ENCODE peak calls at places on chromosome 21, in six cellular contexts. O, P, B, R, G and Z are unnamed samples. For H3K27me3, the result is how much of the 10 kb centered on the place peaks cover.

GRCh38 chr21:26246073-26246472 is 75.5 kb upstream of the APP start:
- DNase-seq in G (no peak), R (no peak), P (no peak), B (no peak), O (no peak), Z (no peak)

GRCh38 chr21:46056450-46056903 is 41.4 kb upstream of the COL6A2 start:
- DNase-seq in R (no peak), P (peak), O (no peak), G (peak), B (peak), Z (no peak)

GRCh38 chr21:33202464-33203363 is 27.0 kb upstream of the IFNAR2 start:
- DNase-seq in B (no peak), O (no peak), R (no peak), P (no peak), G (no peak), Z (no peak)

GRCh38 chr21:46394819-46395152 is 63.9 kb upstream of the DIP2A start:
- DNase-seq in B (peak), R (no peak), P (no peak), O (no peak), G (no peak), Z (no peak)

GRCh38 chr21:37758997-37759396 is 157.3 kb downstream of the KCNJ6 start:
- DNase-seq in P (peak), O (no peak), G (peak), B (no peak), R (peak), Z (no peak)

GRCh38 chr21:46295996-46296752 is 10.0 kb downstream of the YBEY start:
- DNase-seq in R (no peak), G (peak), P (no peak), B (peak), O (no peak), Z (no peak)

GRCh38 chr21:23155281-23155680 is 2157.1 kb downstream of the NCAM2 start:
- DNase-seq in B (no peak), P (no peak), O (no peak), R (no peak), G (no peak), Z (no peak)

GRCh38 chr21:23837564-23837963 is 1769.7 kb downstream of the MRPL39 start:
- DNase-seq in B (no peak), P (no peak), R (no peak), G (no peak), O (no peak), Z (no peak)

GRCh38 chr21:14114251-14114650 is 96.5 kb downstream of the LIPI start:
- DNase-seq in R (no peak), P (no peak), G (no peak), B (no peak), O (no peak), Z (no peak)

GRCh38 chr21:30800605-30801004 is 12.5 kb downstream of the KRTAP8-1 start:
- DNase-seq in R (no peak), P (no peak), G (no peak), O (no peak), B (no peak), Z (no peak)

GRCh38 chr21:38983560-38983959 is 177.8 kb downstream of the ETS2 start:
- DNase-seq in G (no peak), O (no peak), B (no peak), P (no peak), R (no peak), Z (no peak)

GRCh38 chr21:31409849-31410762 is 66.0 kb upstream of the TIAM1 start:
- DNase-seq in B (no peak), R (no peak), O (no peak), G (no peak), P (no peak), Z (no peak)

GRCh38 chr21:33369586-33369985 is 33.6 kb upstream of the IFNGR2 start:
- DNase-seq in G (no peak), R (no peak), O (no peak), P (no peak), B (no peak), Z (no peak)

GRCh38 chr21:20999567-21000169 is 1.5 kb downstream of the NCAM2 start:
- DNase-seq in O (no peak), G (peak), R (peak), P (peak), B (no peak), Z (no peak)

GRCh38 chr21:32921632-32922230 is 104.0 kb upstream of the OLIG2 start:
- DNase-seq in P (no peak), R (peak), G (peak), B (no peak), O (no peak), Z (no peak)

GRCh38 chr21:46193829-46194373 is 9.6 kb upstream of the SPATC1L start:
- DNase-seq in O (no peak), P (no peak), R (no peak), G (no peak), B (peak), Z (no peak)

GRCh38 chr21:32112194-32112593 is 166.7 kb downstream of the MIS18A start:
- DNase-seq in G (no peak), O (no peak), R (no peak), P (no peak), B (no peak), Z (no peak)

GRCh38 chr21:16418211-16418610 is 688.4 kb downstream of the USP25 start:
- DNase-seq in B (no peak), O (no peak), R (no peak), P (no peak), G (peak), Z (no peak)

GRCh38 chr21:26115899-26116298 is 54.7 kb downstream of the APP start:
- DNase-seq in G (peak), P (no peak), B (no peak), O (no peak), R (no peak), Z (no peak)

GRCh38 chr21:31688603-31689368 is 29.3 kb downstream of the SOD1 start:
- DNase-seq in B (no peak), R (no peak), O (no peak), P (no peak), G (no peak), Z (no peak)

GRCh38 chr21:46096997-46097825 is 701 bp upstream of the COL6A2 start:
- DNase-seq in P (no peak), R (no peak), O (no peak), G (peak), B (peak), Z (peak)

GRCh38 chr21:31656199-31657095 is 3.0 kb upstream of the SOD1 start:
- DNase-seq in P (no peak), R (no peak), B (no peak), G (no peak), O (no peak), Z (no peak)

GRCh38 chr21:29506947-29507346 is 208.2 kb downstream of the BACH1 start:
- DNase-seq in R (no peak), P (no peak), B (no peak), G (no peak), O (no peak), Z (no peak)

GRCh38 chr21:38741976-38742309 is 63.8 kb upstream of the ETS2 start:
- DNase-seq in P (no peak), R (no peak), G (no peak), B (no peak), O (no peak), Z (no peak)

GRCh38 chr21:30249936-30250335 is 32.8 kb downstream of the KRTAP24-1 start:
- DNase-seq in P (no peak), R (no peak), G (no peak), O (no peak), B (no peak), Z (no peak)

GRCh38 chr21:16578912-16579311 is 849.1 kb downstream of the USP25 start:
- DNase-seq in B (no peak), G (peak), P (peak), O (no peak), R (no peak), Z (no peak)

GRCh38 chr21:33109574-33110339 is 39.8 kb downstream of the OLIG1 start:
- DNase-seq in P (peak), B (peak), R (peak), G (no peak), O (no peak), Z (no peak)

GRCh38 chr21:32587112-32587511 is 1.8 kb upstream of the TCP10L start:
- DNase-seq in B (peak), G (no peak), P (no peak), O (no peak), R (no peak), Z (no peak)

GRCh38 chr21:14711287-14711686 is 165.2 kb upstream of the SAMSN1 start:
- DNase-seq in R (no peak), G (no peak), P (no peak), O (no peak), B (no peak), Z (no peak)

GRCh38 chr21:7952648-7953047 is 2568.7 kb upstream of the TPTE start:
- DNase-seq in P (no peak), R (no peak), B (no peak), O (no peak), G (no peak), Z (no peak)

GRCh38 chr21:25456672-25457071 is 150.6 kb downstream of the MRPL39 start:
- DNase-seq in B (no peak), O (peak), R (no peak), G (peak), P (no peak), Z (no peak)

GRCh38 chr21:46159841-46160562 is 4.6 kb upstream of the FTCD start:
- DNase-seq in P (no peak), G (no peak), B (peak), O (no peak), R (no peak), Z (peak)

GRCh38 chr21:32298148-32298559 is 501 bp upstream of the MRAP start:
- DNase-seq in P (no peak), G (peak), B (no peak), R (no peak), O (no peak), Z (no peak)

GRCh38 chr21:45054162-45054926 is 20.0 kb upstream of the ADARB1 start:
- DNase-seq in P (no peak), O (no peak), G (no peak), R (no peak), B (no peak), Z (no peak)

GRCh38 chr21:45054927-45055612 is 19.3 kb upstream of the ADARB1 start:
- DNase-seq in P (no peak), O (no peak), B (peak), R (no peak), G (no peak), Z (no peak)

GRCh38 chr21:45051580-45052434 is 22.6 kb upstream of the ADARB1 start:
- DNase-seq in B (peak), P (no peak), R (no peak), O (no peak), G (no peak), Z (peak)

GRCh38 chr21:45052960-45053359 is 21.4 kb upstream of the ADARB1 start:
- DNase-seq in B (peak), R (no peak), P (no peak), G (no peak), O (no peak), Z (no peak)

GRCh38 chr21:45053561-45053960 is 20.8 kb upstream of the ADARB1 start:
- DNase-seq in R (no peak), B (peak), P (no peak), O (no peak), G (no peak), Z (no peak)
- H3K27me3 ChIP-seq in R (under half), B (under half), P (under half), O (under half), G (under half), Z (under half)

DNA sequence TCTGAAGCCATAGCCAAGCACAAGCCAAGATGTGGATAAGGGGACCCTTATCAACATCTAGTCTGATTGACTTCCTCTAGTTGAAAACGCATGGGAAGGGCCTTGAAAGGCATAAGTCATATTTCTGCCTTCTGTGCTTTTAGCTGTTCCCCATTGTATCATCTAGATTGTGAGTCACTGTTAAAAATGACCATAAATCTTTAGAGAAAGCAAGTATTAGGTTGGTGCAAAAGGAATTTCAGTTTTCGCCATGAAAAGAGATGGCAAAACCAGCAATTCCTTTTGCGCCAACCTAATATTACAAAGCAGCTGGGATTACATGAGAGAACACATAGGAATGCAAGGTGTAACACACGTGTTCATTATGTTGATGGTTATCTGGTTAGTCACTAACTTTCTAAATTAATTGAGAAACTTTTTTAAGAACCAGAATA is 63.6 kb downstream of the CLIC6 start:
- DNase-seq in B (no peak), G (no peak), O (no peak), P (no peak), R (no peak), Z (no peak)
- H3K27ac ChIP-seq in B (no peak), G (no peak), O (no peak), P (no peak), R (no peak), Z (peak)

GRCh38 chr21:27425574-27425973 is 458.7 kb upstream of the ADAMTS5 start:
- DNase-seq in B (no peak), R (no peak), O (no peak), P (no peak), G (peak), Z (no peak)

GRCh38 chr21:27424601-27425000 is 457.7 kb upstream of the ADAMTS5 start:
- DNase-seq in R (no peak), G (no peak), P (no peak), O (no peak), B (no peak), Z (no peak)

GRCh38 chr21:27423073-27423472 is 456.2 kb upstream of the ADAMTS5 start:
- DNase-seq in B (peak), P (no peak), R (no peak), O (no peak), G (peak), Z (no peak)

GRCh38 chr21:27425172-27425571 is 458.3 kb upstream of the ADAMTS5 start:
- DNase-seq in R (no peak), O (no peak), G (no peak), B (no peak), P (peak), Z (no peak)

DNA sequence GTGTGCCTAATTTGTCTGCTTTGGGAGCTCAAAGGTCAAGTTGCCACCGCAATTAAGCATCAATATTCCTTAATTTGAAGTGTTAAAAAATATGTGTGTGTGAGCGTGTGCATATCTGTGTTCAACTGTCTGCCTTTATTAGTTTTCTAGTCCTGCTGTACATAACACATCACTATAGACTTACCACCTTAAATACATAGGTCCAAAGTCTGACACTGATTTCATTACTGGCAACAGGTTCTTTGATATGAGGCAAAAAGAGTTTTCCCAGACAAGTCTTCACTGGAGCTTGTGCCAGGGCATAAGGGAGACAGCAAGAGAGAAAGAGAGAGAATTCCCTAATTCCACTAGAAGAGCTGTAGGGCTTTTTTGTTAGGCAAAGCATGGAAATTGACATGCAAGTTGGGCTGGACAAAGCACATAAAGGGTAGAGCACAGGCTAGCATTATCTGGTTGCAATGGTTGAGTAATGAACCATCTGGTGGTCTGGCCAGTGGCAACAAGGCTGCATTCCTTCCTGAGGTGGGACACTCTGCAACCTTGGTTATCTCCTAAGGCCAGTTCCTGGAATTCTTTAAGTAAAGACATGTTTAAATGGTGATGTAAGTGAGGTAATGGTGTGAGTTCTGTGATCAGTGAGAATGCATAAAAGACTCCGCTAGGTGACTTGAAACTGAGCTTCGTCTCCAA is 457.2 kb upstream of the ADAMTS5 start:
- DNase-seq in B (no peak), R (no peak), G (no peak), P (no peak), O (no peak), Z (no peak)
- H3K27me3 ChIP-seq in B (under half), R (under half), G (under half), P (under half), O (under half), Z (under half)

DNA sequence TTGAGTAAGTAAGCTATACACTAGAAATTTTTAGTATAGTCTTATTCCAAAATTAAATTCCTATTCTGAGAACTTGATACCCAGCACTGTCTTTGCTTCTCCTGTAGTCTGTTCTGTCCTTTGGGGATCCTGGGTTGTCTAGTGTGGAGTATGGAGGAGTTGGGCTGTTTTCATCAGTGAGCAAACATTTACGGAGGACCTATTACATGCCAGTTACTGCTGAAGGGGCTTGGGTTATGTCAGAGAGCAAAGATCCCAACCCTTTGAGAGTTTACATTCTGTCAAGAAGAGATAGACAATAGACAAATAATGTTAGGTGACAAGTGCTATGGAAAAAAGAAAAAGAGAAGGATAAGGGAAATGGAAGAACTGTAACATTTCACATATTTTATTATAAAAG is 9.0 kb downstream of the TRAPPC10 start:
- DNase-seq in G (no peak), O (no peak), B (no peak), P (no peak), R (no peak), Z (no peak)
- H3K27ac ChIP-seq in G (no peak), O (no peak), B (no peak), P (peak), R (no peak), Z (no peak)

GRCh38 chr21:36704281-36704957 is 5.5 kb downstream of the SIM2 start:
- DNase-seq in G (no peak), O (no peak), P (no peak), B (peak), R (peak), Z (no peak)
- H3K27me3 ChIP-seq in G (half or more), O (under half), P (half or more), B (under half), R (half or more), Z (under half)

DNA sequence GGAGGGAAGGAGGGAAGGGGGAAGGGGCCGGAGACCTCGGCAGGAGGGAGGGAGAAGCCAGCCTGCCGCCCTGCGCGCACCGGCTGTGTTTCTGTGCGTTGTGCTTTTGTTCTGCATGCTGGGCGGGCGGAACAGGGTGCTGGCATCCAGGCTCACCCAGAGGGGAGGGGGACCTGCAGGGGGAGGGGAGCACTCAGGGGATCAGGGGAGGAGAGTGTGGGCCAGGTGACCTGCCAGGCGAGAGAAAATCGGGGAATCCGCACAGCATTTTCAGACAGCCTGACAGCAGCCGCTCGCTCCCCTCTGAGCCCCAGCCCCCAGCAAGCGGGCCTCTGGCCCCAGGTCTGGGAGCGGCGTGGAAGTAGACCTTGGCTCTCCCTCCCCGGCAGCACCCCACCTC is 54.7 kb downstream of the RIPK4 start:
- DNase-seq in G (no peak), O (no peak), R (peak), P (peak), B (peak), Z (no peak)
- H3K27ac ChIP-seq in G (no peak), O (no peak), R (no peak), P (no peak), B (no peak), Z (no peak)

GRCh38 chr21:34766862-34767261 is 98.1 kb downstream of the CLIC6 start:
- DNase-seq in P (no peak), B (no peak), O (no peak), G (peak), R (no peak), Z (no peak)

GRCh38 chr21:34768326-34768725 is 99.5 kb downstream of the CLIC6 start:
- DNase-seq in B (no peak), R (no peak), P (no peak), G (no peak), O (no peak), Z (no peak)

GRCh38 chr21:34774750-34775149 is 106.0 kb downstream of the CLIC6 start:
- DNase-seq in P (no peak), R (no peak), G (no peak), B (no peak), O (no peak), Z (no peak)

GRCh38 chr21:34771512-34772028 is 102.8 kb downstream of the CLIC6 start:
- DNase-seq in B (no peak), O (no peak), R (no peak), G (peak), P (no peak), Z (no peak)

DNA sequence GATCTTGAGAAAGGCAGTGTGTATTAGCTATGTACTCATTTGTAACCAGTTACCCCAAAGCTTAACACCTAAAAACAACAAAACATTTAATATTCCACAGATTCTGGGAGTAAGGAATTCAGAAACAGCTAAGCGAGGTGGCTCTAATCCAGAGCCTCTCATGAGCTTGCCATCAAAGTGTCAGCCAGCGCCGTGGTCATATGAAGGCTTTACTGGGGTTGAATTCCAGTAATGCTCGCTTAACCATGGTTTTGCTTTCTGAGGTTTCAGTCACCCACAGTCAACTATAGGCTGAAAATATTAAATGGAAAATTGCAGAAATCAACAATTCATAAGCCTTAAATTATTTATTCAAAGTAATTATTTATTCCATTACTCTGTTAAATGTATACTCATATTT is 101.8 kb downstream of the CLIC6 start:
- DNase-seq in R (no peak), G (peak), P (no peak), B (no peak), O (no peak), Z (no peak)
- H3K27me3 ChIP-seq in R (under half), G (under half), P (under half), B (under half), O (under half), Z (under half)

GRCh38 chr21:34807881-34808568 is 139.2 kb downstream of the CLIC6 start:
- DNase-seq in R (no peak), P (no peak), G (peak), B (peak), O (no peak), Z (peak)
- H3K27ac ChIP-seq in R (no peak), P (no peak), G (peak), B (peak), O (no peak), Z (peak)